ENCODE peak calls at places on chromosomes 13 and 19, in eight cellular contexts. One of them, this sample, is unnamed.
A peak's percentile ranks its signal among the peaks of the same experiment; 100 is the strongest.

GRCh38 chr19:17248011-17248776 is 2.5 kb upstream of the NR2F6 start:
- DNase-seq in suprapubic skin: no peak
- DNase-seq in ovary: no peak
- DNase-seq in tibial nerve: no peak
- DNase-seq in stomach: peak; percentile 60
- DNase-seq in upper lobe of left lung: no peak
- DNase-seq in A549: no peak
- DNase-seq in transverse colon: peak; percentile 73
- DNase-seq in this sample: no peak

GRCh38 chr19:6038634-6039405 is 60.9 kb upstream of the RANBP3 start:
- DNase-seq in suprapubic skin: peak; percentile 11
- DNase-seq in ovary: no peak
- DNase-seq in tibial nerve: no peak
- DNase-seq in stomach: no peak
- DNase-seq in upper lobe of left lung: no peak
- DNase-seq in A549: no peak
- DNase-seq in transverse colon: no peak
- DNase-seq in this sample: no peak

GRCh38 chr19:53538378-53539109 is 599 bp downstream of the ZNF331 start:
- DNase-seq in suprapubic skin: no peak
- DNase-seq in ovary: no peak
- DNase-seq in tibial nerve: no peak
- DNase-seq in stomach: no peak
- DNase-seq in upper lobe of left lung: no peak
- DNase-seq in A549: no peak
- DNase-seq in transverse colon: no peak
- DNase-seq in this sample: no peak

GRCh38 chr19:42455621-42456081 is 12.9 kb upstream of the CXCL17 start:
- DNase-seq in suprapubic skin: no peak
- DNase-seq in ovary: no peak
- DNase-seq in tibial nerve: no peak
- DNase-seq in stomach: no peak
- DNase-seq in upper lobe of left lung: no peak
- DNase-seq in A549: peak; percentile 70
- DNase-seq in transverse colon: peak; percentile 78
- DNase-seq in this sample: no peak

GRCh38 chr13:48909088-48909389 is 66.7 kb upstream of the FNDC3A start:
- DNase-seq in suprapubic skin: no peak
- DNase-seq in ovary: no peak
- DNase-seq in tibial nerve: no peak
- DNase-seq in stomach: no peak
- DNase-seq in upper lobe of left lung: no peak
- DNase-seq in A549: no peak
- DNase-seq in transverse colon: peak; percentile 15
- DNase-seq in this sample: peak; percentile 88

GRCh38 chr19:43762814-43763213 is 8.1 kb upstream of the SMG9 start:
- DNase-seq in suprapubic skin: no peak
- DNase-seq in ovary: no peak
- DNase-seq in tibial nerve: no peak
- DNase-seq in stomach: no peak
- DNase-seq in upper lobe of left lung: no peak
- DNase-seq in A549: no peak
- DNase-seq in transverse colon: no peak
- DNase-seq in this sample: no peak

GRCh38 chr13:113209336-113209879 is at the start of gene CUL4A:
- DNase-seq in suprapubic skin: peak; percentile 87
- DNase-seq in ovary: peak; percentile 72
- DNase-seq in tibial nerve: peak; percentile 66
- DNase-seq in stomach: peak; percentile 83
- DNase-seq in upper lobe of left lung: peak; percentile 74
- DNase-seq in A549: peak; percentile 38
- DNase-seq in transverse colon: peak; percentile 86
- DNase-seq in this sample: peak; percentile 88

GRCh38 chr19:42121666-42122069 is 10.6 kb downstream of the POU2F2 start:
- DNase-seq in suprapubic skin: no peak
- DNase-seq in ovary: no peak
- DNase-seq in tibial nerve: peak; percentile 33
- DNase-seq in stomach: no peak
- DNase-seq in upper lobe of left lung: peak; percentile 70
- DNase-seq in A549: peak; percentile 66
- DNase-seq in transverse colon: peak; percentile 59
- DNase-seq in this sample: no peak

GRCh38 chr13:103140001-103140671 is 73.9 kb upstream of the SLC10A2 start:
- DNase-seq in suprapubic skin: no peak
- DNase-seq in ovary: no peak
- DNase-seq in tibial nerve: peak; percentile 63
- DNase-seq in stomach: no peak
- DNase-seq in upper lobe of left lung: no peak
- DNase-seq in A549: peak; percentile 4
- DNase-seq in transverse colon: no peak
- DNase-seq in this sample: no peak

DNA sequence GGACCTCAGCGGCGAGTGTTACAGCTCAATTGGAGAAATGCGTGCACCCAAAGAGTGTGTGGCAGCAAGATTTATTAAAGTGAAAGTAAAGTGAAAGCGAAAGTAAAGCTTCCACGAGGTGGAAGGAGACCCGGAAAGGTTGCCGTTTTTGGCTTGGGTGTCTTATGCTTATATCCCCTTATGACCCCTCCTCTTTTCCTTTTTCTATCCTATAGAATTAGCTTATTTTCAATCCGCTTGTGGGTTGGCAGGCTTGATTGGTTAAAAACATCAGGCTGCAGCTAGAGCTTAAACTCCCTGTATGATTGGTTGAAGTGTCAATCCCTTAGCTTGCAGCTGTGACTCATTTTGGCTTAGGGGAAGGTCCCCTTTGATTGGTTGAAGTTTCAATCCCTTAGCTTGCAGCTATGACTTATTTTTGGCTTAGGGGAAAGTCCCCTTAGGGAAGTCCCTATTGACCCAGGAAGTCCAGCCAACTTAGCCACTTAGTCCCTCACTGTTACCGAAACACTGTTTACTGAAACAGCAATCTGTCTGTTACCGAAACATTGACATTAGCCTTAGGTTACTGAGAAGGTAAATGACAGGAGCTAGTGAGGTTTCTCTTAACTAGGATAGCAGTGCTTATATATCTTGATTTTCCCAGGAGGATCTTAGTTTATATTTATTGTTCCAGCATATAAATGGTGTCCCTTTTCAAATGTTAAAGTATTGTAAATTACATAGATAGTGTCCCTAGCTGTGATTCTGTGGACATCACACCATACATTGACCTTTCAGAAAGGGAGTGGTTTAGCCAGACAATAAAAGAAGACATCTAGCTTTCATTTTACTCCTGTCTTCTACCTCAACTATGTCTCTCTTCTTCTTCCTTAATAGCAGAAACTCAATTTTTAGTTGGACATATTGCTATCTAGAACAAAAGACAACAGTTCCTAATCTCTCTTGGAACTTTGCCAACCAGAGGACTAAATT is 575.8 kb downstream of the DACH1 start:
- DNase-seq in suprapubic skin: no peak
- DNase-seq in ovary: peak; percentile 11
- DNase-seq in tibial nerve: peak; percentile 39
- DNase-seq in stomach: no peak
- DNase-seq in upper lobe of left lung: peak; percentile 37
- DNase-seq in A549: no peak
- DNase-seq in transverse colon: peak; percentile 19
- DNase-seq in this sample: no peak
- H3K4me3 ChIP-seq in suprapubic skin: peak overlapping the region; percentile 47
- H3K4me3 ChIP-seq in ovary: peak overlapping the region; percentile 39
- H3K4me3 ChIP-seq in tibial nerve: peak overlapping the region; percentile 18
- H3K4me3 ChIP-seq in stomach: peak overlapping the region; percentile 34
- H3K4me3 ChIP-seq in upper lobe of left lung: no peak overlapping the region
- H3K4me3 ChIP-seq in A549: peak overlapping the region; percentile 46
- H3K4me3 ChIP-seq in transverse colon: peak overlapping the region; percentile 30
- H3K4me3 ChIP-seq in this sample: peak overlapping the region; percentile 28

DNA sequence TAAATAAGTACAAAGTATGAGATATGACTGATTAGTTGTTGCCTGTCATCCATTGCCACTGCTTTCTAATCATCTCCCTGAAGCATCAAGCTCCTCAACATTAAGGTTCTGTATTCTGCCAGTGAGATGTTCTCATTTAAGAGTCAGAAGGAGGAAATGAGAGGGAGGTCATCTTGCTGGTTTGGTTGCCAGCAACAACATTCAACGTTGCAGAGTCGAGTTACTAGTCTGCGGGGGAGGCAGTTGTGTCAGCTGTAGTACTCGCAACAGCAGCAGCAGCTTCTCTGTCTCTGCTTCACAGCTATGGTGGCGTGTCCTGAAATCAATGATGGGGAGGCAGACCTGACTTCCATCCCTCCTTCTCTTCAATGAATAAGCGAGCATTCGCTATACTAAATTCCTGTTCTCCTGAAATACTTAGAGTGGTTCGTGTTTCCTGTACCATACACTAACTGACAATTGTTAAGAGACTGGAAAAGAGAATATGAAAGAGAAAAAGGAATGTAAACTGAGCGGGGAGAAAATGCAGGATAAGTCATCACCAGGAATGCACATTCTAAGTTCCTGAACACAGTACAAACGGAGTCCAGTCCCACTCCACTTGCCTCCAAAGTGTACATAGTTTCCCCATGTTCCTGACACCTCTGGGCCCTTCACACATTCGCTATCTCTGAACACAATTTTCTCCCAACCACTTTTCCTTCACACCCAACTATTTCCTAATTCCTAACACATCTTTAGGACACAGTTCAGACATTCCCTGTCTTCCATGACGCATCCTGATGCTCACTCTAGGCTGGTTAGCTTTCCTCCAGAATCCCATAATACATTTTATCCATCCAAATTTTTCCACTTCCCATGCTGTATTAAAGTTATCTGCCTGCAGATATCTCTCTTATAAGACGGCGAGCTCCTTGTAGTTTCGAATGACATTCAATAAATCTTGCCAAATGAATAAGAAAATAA is 263.0 kb downstream of the KLF12 start:
- DNase-seq in suprapubic skin: no peak
- DNase-seq in ovary: peak; percentile 30
- DNase-seq in tibial nerve: peak; percentile 15
- DNase-seq in stomach: no peak
- DNase-seq in upper lobe of left lung: no peak
- DNase-seq in A549: no peak
- DNase-seq in transverse colon: no peak
- DNase-seq in this sample: no peak
- TF ChIP-seq EP300 in suprapubic skin: no peak
- TF ChIP-seq EP300 in ovary: no peak
- TF ChIP-seq EP300 in tibial nerve: no peak
- TF ChIP-seq EP300 in stomach: no peak
- TF ChIP-seq EP300 in upper lobe of left lung: no peak
- TF ChIP-seq EP300 in A549: no peak
- TF ChIP-seq EP300 in transverse colon: no peak
- TF ChIP-seq EP300 in this sample: no peak

GRCh38 chr13:79404985-79405384 is 1.1 kb downstream of the RBM26 start:
- DNase-seq in suprapubic skin: no peak
- DNase-seq in ovary: no peak
- DNase-seq in tibial nerve: no peak
- DNase-seq in stomach: no peak
- DNase-seq in upper lobe of left lung: no peak
- DNase-seq in A549: no peak
- DNase-seq in transverse colon: no peak
- DNase-seq in this sample: no peak

GRCh38 chr13:79407349-79407979 is 1.4 kb upstream of the RBM26 start:
- DNase-seq in suprapubic skin: no peak
- DNase-seq in ovary: no peak
- DNase-seq in tibial nerve: no peak
- DNase-seq in stomach: no peak
- DNase-seq in upper lobe of left lung: no peak
- DNase-seq in A549: no peak
- DNase-seq in transverse colon: no peak
- DNase-seq in this sample: no peak

GRCh38 chr13:79405501-79405830 is 589 bp downstream of the RBM26 start:
- DNase-seq in suprapubic skin: no peak
- DNase-seq in ovary: no peak
- DNase-seq in tibial nerve: peak; percentile 9
- DNase-seq in stomach: no peak
- DNase-seq in upper lobe of left lung: no peak
- DNase-seq in A549: peak; percentile 19
- DNase-seq in transverse colon: no peak
- DNase-seq in this sample: peak; percentile 63

GRCh38 chr13:79406597-79406908 is 498 bp upstream of the RBM26 start:
- DNase-seq in suprapubic skin: no peak
- DNase-seq in ovary: no peak
- DNase-seq in tibial nerve: no peak
- DNase-seq in stomach: no peak
- DNase-seq in upper lobe of left lung: no peak
- DNase-seq in A549: no peak
- DNase-seq in transverse colon: no peak
- DNase-seq in this sample: no peak

DNA sequence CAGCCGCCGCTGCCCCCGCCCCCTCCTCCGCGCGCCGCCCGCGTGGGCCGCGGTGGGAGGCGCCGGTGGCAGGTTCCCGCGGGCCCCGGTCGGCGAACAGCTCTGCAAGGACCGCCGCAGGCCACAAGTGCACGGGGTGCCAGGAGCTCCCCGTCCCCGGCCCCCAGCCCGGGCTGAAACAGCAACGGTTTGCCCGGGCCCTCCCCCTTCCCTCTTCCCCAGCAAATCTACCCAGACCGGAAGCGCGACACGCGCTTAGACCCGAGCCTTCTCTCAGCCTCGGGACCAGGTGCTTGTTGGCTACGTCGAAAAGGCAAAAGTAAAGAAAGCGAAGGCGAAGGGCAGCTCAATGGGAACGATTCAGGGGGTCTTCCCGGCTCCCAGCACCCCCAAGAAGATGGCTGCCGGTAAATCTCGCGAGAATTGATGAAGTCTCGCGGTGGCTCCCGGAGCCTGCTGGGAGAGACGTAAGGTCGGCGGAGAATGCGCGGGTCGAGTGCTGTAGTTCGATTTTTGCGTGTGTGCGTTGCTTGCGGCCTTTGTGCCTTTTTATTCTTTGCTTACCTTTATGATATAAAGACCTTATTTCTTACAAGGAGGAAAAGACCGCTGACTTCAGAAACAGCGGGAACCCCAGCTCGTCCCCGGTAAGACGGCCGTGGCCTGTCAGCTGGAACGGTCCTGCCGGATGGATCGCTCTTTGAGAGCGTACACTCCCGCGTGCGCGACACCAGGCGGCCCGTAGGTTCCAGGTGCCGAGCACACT is at the start of gene RBM26:
- DNase-seq in suprapubic skin: peak; percentile 95
- DNase-seq in ovary: peak; percentile 93
- DNase-seq in tibial nerve: peak; percentile 96
- DNase-seq in stomach: peak; percentile 94
- DNase-seq in upper lobe of left lung: peak; percentile 90
- DNase-seq in A549: peak; percentile 80
- DNase-seq in transverse colon: peak; percentile 94
- DNase-seq in this sample: peak; percentile 96
- TF ChIP-seq CTCF in suprapubic skin: no peak
- TF ChIP-seq CTCF in ovary: no peak
- TF ChIP-seq CTCF in tibial nerve: peak; percentile 33
- TF ChIP-seq CTCF in stomach: no peak
- TF ChIP-seq CTCF in upper lobe of left lung: peak; percentile 31
- TF ChIP-seq CTCF in A549: no peak
- TF ChIP-seq CTCF in transverse colon: peak; percentile 44
- TF ChIP-seq CTCF in this sample: peak; percentile 11

DNA sequence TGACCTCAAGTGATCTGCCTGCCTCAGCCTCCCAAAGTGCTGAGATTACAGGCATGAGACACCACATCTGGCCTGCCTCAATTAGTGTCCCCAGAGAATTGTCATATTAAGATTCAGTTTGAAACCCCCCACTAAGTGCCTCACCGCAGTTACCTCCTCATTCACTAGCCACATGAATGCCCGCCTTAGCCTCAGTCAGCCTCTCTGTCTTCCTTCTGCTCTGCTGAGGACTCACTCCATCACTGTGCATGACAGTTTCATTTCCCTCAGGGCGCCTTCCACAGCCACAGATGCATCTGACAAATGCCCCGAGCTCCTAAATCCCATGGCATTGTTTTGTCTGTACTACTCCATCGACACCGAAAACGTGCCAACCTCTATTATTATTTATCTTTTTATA is 23.3 kb downstream of the MIPEP start:
- DNase-seq in suprapubic skin: no peak
- DNase-seq in ovary: no peak
- DNase-seq in tibial nerve: no peak
- DNase-seq in stomach: no peak
- DNase-seq in upper lobe of left lung: no peak
- DNase-seq in A549: no peak
- DNase-seq in transverse colon: no peak
- DNase-seq in this sample: no peak
- H3K4me3 ChIP-seq in suprapubic skin: no peak overlapping the region
- H3K4me3 ChIP-seq in ovary: no peak overlapping the region
- H3K4me3 ChIP-seq in tibial nerve: no peak overlapping the region
- H3K4me3 ChIP-seq in stomach: no peak overlapping the region
- H3K4me3 ChIP-seq in upper lobe of left lung: no peak overlapping the region
- H3K4me3 ChIP-seq in A549: no peak overlapping the region
- H3K4me3 ChIP-seq in transverse colon: no peak overlapping the region
- H3K4me3 ChIP-seq in this sample: no peak overlapping the region